ENCODE peak calls at places on chromosomes 16 and 17, in ten cellular contexts. I, D, E, O, Z, R, M, A, H and S are unnamed samples.

GRCh38 chr16:55035037-55035436 is 104.4 kb downstream of the IRX5 start:
- DNase-seq in I (peak; percentile 29), D (peak; percentile 58), E (no peak), O (no peak), Z (no peak), R (no peak), M (peak; percentile 90), A (peak; percentile 32), H (no peak), S (no peak)

GRCh38 chr16:73172621-73173312 is 124.8 kb upstream of the ZFHX3 start:
- DNase-seq in I (no peak), D (no peak), E (peak; percentile 89), O (peak; percentile 86), Z (peak; percentile 81), R (no peak), M (peak; percentile 70), A (peak; percentile 93), H (peak; percentile 98), S (no peak)

GRCh38 chr17:9957244-9957643 is 52.2 kb upstream of the RCVRN start:
- DNase-seq in I (no peak), D (no peak), E (no peak), O (no peak), Z (no peak), R (no peak), M (no peak), A (no peak), H (no peak), S (no peak)

GRCh38 chr16:58589311-58589890 is 40.2 kb downstream of the CNOT1 start:
- DNase-seq in I (no peak), D (no peak), E (no peak), O (no peak), Z (no peak), R (no peak), M (no peak), A (no peak), H (no peak), S (no peak)

GRCh38 chr16:3577302-3577752 is at the start of gene NLRC3:
- DNase-seq in I (no peak), D (peak; percentile 34), E (no peak), O (peak; percentile 28), Z (no peak), R (no peak), M (no peak), A (no peak), H (peak; percentile 22), S (no peak)

GRCh38 chr17:82062076-82062983 is 3.3 kb downstream of the DUS1L start:
- DNase-seq in I (no peak), D (no peak), E (no peak), O (no peak), Z (no peak), R (no peak), M (peak; percentile 20), A (no peak), H (no peak), S (no peak)

GRCh38 chr17:57662644-57663308 is 82.3 kb downstream of the CCDC182 start:
- DNase-seq in I (peak; percentile 12), D (peak; percentile 87), E (peak; percentile 97), O (peak; percentile 87), Z (peak; percentile 87), R (peak; percentile 82), M (peak; percentile 97), A (peak; percentile 92), H (peak; percentile 98), S (no peak)

GRCh38 chr16:64362193-64362592 is 759.7 kb downstream of the CDH11 start:
- DNase-seq in I (no peak), D (no peak), E (no peak), O (no peak), Z (no peak), R (no peak), M (no peak), A (no peak), H (peak; percentile 10), S (no peak)

GRCh38 chr16:89687092-89687940 is 827 bp downstream of the CDK10 start:
- DNase-seq in I (peak; percentile 99), D (no peak), E (no peak), O (peak; percentile 90), Z (no peak), R (no peak), M (peak; percentile 59), A (peak; percentile 79), H (peak; percentile 51), S (no peak)
- TF ChIP-seq POLR2AphosphoS5 in I (peak; percentile 99), D (no peak), E (no peak), O (peak; percentile 94), Z (no peak), R (no peak), M (no peak), A (no peak), H (no peak), S (no peak)

DNA sequence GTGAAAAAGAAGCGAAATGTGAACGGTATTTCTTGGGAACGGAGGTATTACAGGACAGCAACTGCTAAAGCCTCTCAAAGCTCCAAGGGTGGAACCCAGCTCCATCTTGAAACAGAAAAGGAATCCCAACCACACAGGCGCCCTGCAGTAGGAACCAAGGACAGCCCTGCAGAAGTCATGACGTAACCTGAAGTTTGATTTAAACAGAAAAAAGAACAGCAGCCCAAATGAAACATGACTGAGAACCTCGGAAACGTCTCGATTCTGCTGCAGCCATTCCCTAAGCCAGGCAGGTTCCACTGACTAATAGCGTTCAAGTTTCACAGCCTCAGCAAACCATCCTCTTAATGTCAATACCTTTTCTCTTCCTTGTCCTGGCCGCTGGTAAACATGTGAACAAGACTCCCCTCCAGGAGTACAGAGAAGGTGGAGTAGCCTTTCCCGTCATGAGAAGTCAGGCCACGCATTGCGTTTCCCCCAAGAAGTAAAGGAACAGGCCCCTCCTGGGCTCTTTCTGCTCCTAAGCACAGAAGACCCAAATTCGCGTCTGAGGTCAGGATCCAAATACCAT is 20.1 kb downstream of the SIAH1 start:
- DNase-seq in I (no peak), D (no peak), E (no peak), O (no peak), Z (no peak), R (no peak), M (no peak), A (no peak), H (no peak), S (no peak)
- H3K4me3 ChIP-seq in I (peak overlapping the region; percentile 72), D (peak overlapping the region; percentile 63), E (peak overlapping the region; percentile 64), O (no peak overlapping the region), Z (peak overlapping the region; percentile 63), R (peak overlapping the region; percentile 87), M (peak overlapping the region; percentile 62), A (peak overlapping the region; percentile 60), H (no peak overlapping the region), S (peak overlapping the region; percentile 83)

GRCh38 chr16:53619247-53619646 is 84.4 kb downstream of the RPGRIP1L start:
- DNase-seq in I (no peak), D (no peak), E (no peak), O (no peak), Z (no peak), R (no peak), M (no peak), A (no peak), H (no peak), S (no peak)

GRCh38 chr16:53622315-53622714 is 81.3 kb downstream of the RPGRIP1L start:
- DNase-seq in I (no peak), D (no peak), E (no peak), O (no peak), Z (no peak), R (no peak), M (no peak), A (no peak), H (no peak), S (no peak)

GRCh38 chr16:53625221-53625620 is 78.4 kb downstream of the RPGRIP1L start:
- DNase-seq in I (no peak), D (no peak), E (no peak), O (no peak), Z (no peak), R (no peak), M (no peak), A (no peak), H (no peak), S (no peak)

GRCh38 chr16:53626161-53626560 is 77.5 kb downstream of the RPGRIP1L start:
- DNase-seq in I (no peak), D (no peak), E (no peak), O (no peak), Z (no peak), R (no peak), M (no peak), A (no peak), H (peak; percentile 60), S (no peak)

DNA sequence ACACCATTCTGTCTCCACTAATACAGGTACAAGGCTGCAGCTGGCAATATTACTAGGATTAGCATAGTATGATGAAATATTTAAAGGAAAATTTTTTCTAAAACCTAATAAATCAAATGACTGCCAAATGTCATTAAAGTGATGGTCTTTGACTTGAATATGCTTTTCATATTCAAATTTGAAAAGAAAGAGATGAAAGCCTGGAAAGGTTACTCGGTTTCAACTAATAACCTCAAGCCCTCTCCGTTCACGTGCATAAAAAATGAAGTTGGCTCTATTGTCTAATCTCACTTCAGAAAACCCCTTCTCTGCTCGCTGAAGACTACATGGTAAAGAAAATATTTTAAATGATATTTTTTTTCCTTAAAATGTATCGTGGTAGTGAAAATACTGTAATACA is 83.2 kb downstream of the RPGRIP1L start:
- DNase-seq in I (no peak), D (no peak), E (no peak), O (no peak), Z (no peak), R (no peak), M (no peak), A (no peak), H (no peak), S (no peak)
- H3K27ac ChIP-seq in I (no peak overlapping the region), D (no peak overlapping the region), E (no peak overlapping the region), O (no peak overlapping the region), Z (no peak overlapping the region), R (no peak overlapping the region), M (no peak overlapping the region), A (no peak overlapping the region), H (no peak overlapping the region), S (no peak overlapping the region)

GRCh38 chr16:27431773-27432599 is 30.0 kb downstream of the IL21R start:
- DNase-seq in I (no peak), D (no peak), E (peak; percentile 17), O (no peak), Z (no peak), R (no peak), M (no peak), A (peak; percentile 21), H (no peak), S (no peak)

GRCh38 chr16:27429981-27430441 is 28.0 kb downstream of the IL21R start:
- DNase-seq in I (no peak), D (no peak), E (peak; percentile 41), O (no peak), Z (no peak), R (no peak), M (no peak), A (peak; percentile 21), H (no peak), S (no peak)

GRCh38 chr16:27432600-27432957 is 30.6 kb downstream of the IL21R start:
- DNase-seq in I (no peak), D (no peak), E (peak; percentile 5), O (no peak), Z (no peak), R (no peak), M (no peak), A (no peak), H (no peak), S (no peak)

GRCh38 chr16:27430512-27430911 is 28.5 kb downstream of the IL21R start:
- DNase-seq in I (no peak), D (no peak), E (no peak), O (no peak), Z (no peak), R (no peak), M (no peak), A (no peak), H (no peak), S (no peak)

DNA sequence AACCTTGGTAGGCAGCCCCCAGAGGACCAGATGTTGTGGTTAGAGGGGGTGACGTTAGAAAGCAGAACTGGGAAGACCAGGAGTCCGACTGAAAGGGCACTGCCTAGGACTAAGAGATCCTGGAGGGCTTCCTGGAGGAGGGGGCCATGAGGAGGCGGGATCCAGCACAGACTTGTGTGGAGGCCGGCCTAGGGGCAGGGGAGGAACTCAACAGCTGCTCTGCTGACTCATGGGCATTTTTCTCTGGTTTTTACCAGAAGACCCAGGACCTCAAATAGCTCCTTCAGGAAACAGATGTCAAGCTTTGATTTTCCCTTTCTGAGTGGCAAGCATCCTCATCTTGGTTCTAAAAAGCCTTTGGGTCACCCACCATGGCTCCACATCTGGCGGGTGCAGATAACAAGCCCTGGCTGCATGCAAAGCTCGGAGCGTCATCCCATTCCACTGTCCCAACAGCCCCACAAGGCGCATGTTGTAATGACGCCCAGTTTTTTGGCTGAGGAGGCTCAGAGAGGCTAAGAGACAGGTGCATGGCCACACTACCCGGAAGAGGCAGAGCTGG is 29.0 kb downstream of the IL21R start:
- DNase-seq in I (no peak), D (peak; percentile 55), E (peak; percentile 29), O (no peak), Z (no peak), R (no peak), M (no peak), A (peak; percentile 13), H (peak; percentile 17), S (no peak)
- TF ChIP-seq POLR2AphosphoS5 in I (no peak), D (peak; percentile 18), E (no peak), O (no peak), Z (no peak), R (no peak), M (no peak), A (no peak), H (no peak), S (no peak)